ENCODE peak calls at places on chromosomes 2 and 18, in four cellular contexts. P, D, S and F are unnamed samples.
A peak's percentile ranks its signal among the peaks of the same experiment; 100 is the strongest.

GRCh38 chr2:102245266-102246151 is 58.7 kb downstream of the IL1RL2 start:
- DNase-seq in D (peak; percentile 18), P (no peak), S (no peak), F (no peak)

GRCh38 chr18:74337912-74338309 is 22.3 kb downstream of the C18orf63 start:
- DNase-seq in S (no peak), P (no peak), D (no peak), F (no peak)

GRCh38 chr2:130894326-130894942 is 57.7 kb downstream of the ARHGEF4 start:
- DNase-seq in P (no peak), S (no peak), D (no peak), F (no peak)

GRCh38 chr2:150165988-150166965 is 321.2 kb downstream of the RND3 start:
- DNase-seq in S (peak; percentile 38), D (no peak), P (no peak), F (no peak)

GRCh38 chr2:19358242-19359020 is at the start of gene OSR1:
- DNase-seq in D (peak; percentile 86), S (peak; percentile 55), P (peak; percentile 87), F (no peak)

GRCh38 chr2:224945134-224945533 is 97.1 kb downstream of the DOCK10 start:
- DNase-seq in P (no peak), D (no peak), S (no peak), F (no peak)

GRCh38 chr2:23606968-23607367 is 222.0 kb downstream of the KLHL29 start:
- DNase-seq in S (no peak), P (no peak), D (peak; percentile 82), F (no peak)

GRCh38 chr2:25078171-25079049 is 36.5 kb downstream of the EFR3B start:
- DNase-seq in S (no peak), D (peak; percentile 91), P (no peak), F (no peak)

GRCh38 chr2:102520009-102520408 is 47.0 kb downstream of the SLC9A4 start:
- DNase-seq in S (no peak), D (peak; percentile 17), P (no peak), F (no peak)

GRCh38 chr18:61754039-61754583 is 138.7 kb downstream of the RNF152 start:
- DNase-seq in P (no peak), S (no peak), D (no peak), F (no peak)

GRCh38 chr2:219178377-219179175 is 501 bp downstream of the RETREG2 start:
- DNase-seq in P (no peak), D (peak; percentile 15), S (peak; percentile 77), F (no peak)

GRCh38 chr2:96580771-96581170 is 44.2 kb downstream of the ARID5A start:
- DNase-seq in S (no peak), P (no peak), D (no peak), F (no peak)
- TF ChIP-seq CTCF in S (no peak), P (no peak), D (no peak), F (peak; percentile 30)

GRCh38 chr2:145824384-145824783 is 1304.5 kb upstream of the ZEB2 start:
- DNase-seq in D (no peak), S (no peak), P (no peak), F (no peak)

GRCh38 chr2:145820651-145821050 is 1300.7 kb upstream of the ZEB2 start:
- DNase-seq in S (no peak), P (no peak), D (no peak), F (no peak)

GRCh38 chr2:145827235-145827634 is 1307.3 kb upstream of the ZEB2 start:
- DNase-seq in D (no peak), P (no peak), S (no peak), F (no peak)

GRCh38 chr2:145818890-145819504 is 1299.1 kb upstream of the ZEB2 start:
- DNase-seq in P (no peak), S (no peak), D (no peak), F (no peak)

DNA sequence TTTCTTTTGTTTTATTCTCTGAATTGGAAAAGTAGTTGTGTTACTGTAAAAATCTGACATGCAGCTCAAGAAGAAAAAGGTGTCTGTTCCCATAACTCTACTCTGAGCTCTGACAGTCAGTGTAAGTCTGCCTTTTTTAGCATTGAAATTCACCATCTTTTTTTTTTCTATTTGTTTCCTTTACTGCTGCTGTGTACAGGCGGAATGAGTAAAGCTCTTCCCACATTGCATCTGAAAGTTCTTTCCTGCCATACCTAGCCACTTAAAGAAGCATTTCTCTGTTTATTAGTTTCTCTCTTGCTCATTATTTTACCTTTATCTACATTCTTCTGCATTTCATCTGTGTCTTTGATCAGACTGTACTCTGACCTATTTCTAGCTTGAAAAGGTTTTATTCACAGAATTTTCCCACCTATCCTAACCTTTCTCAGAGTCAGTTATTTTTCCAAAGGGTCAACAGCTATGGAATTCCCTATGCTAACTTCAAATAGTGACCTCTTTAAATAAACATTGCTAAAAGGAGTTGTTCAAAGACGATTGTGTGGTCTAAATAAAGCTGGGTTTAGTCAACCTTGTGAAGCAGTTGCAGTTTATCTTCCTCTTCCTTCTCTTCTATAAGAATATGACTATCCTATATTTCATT is 1303.1 kb upstream of the ZEB2 start:
- DNase-seq in S (no peak), P (no peak), D (no peak), F (no peak)
- H3K4me3 ChIP-seq in S (no peak overlapping the region), P (no peak overlapping the region), D (no peak overlapping the region), F (no peak overlapping the region)

GRCh38 chr18:47249602-47250001 is 1.9 kb downstream of the SKOR2 start:
- DNase-seq in S (no peak), P (no peak), D (no peak), F (no peak)

GRCh38 chr18:47250415-47251046 is 929 bp downstream of the SKOR2 start:
- DNase-seq in S (no peak), P (no peak), D (no peak), F (no peak)

GRCh38 chr18:47251289-47252120 is at the start of gene SKOR2:
- DNase-seq in S (no peak), D (no peak), P (no peak), F (no peak)

GRCh38 chr18:47254341-47254939 is 3.0 kb upstream of the SKOR2 start:
- DNase-seq in D (peak; percentile 22), P (no peak), S (no peak), F (no peak)

GRCh38 chr18:47253101-47253654 is 1.7 kb upstream of the SKOR2 start:
- DNase-seq in S (no peak), P (no peak), D (no peak), F (no peak)
- H3K27me3 ChIP-seq in S (peaks cover 13% of the 10 kb centered on the region), P (peaks cover 98% of the 10 kb centered on the region), D (peaks cover 56% of the 10 kb centered on the region), F (peaks cover 83% of the 10 kb centered on the region)

DNA sequence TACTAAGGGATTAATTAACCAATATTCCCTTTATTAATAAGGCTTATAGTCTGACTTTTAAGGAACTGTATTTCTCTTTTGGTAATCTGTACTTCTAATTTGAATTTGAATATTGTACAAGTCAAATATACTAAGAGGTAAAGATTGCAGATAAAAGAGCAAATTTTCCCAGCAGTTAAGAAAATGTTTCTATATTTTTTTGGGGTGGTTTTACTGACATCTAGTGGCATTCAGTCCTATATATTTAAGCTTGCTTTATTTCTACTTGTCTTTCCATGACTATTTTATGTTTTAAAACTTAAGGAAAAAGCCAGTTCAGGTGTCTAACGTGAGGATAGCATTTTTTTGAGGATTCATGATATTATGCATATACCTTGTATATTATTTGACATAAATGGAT is 41.6 kb downstream of the TDRD15 start:
- DNase-seq in S (no peak), P (no peak), D (peak; percentile 1), F (no peak)
- TF ChIP-seq CTCF in S (no peak), P (no peak), D (peak; percentile 22), F (peak; percentile 55)

DNA sequence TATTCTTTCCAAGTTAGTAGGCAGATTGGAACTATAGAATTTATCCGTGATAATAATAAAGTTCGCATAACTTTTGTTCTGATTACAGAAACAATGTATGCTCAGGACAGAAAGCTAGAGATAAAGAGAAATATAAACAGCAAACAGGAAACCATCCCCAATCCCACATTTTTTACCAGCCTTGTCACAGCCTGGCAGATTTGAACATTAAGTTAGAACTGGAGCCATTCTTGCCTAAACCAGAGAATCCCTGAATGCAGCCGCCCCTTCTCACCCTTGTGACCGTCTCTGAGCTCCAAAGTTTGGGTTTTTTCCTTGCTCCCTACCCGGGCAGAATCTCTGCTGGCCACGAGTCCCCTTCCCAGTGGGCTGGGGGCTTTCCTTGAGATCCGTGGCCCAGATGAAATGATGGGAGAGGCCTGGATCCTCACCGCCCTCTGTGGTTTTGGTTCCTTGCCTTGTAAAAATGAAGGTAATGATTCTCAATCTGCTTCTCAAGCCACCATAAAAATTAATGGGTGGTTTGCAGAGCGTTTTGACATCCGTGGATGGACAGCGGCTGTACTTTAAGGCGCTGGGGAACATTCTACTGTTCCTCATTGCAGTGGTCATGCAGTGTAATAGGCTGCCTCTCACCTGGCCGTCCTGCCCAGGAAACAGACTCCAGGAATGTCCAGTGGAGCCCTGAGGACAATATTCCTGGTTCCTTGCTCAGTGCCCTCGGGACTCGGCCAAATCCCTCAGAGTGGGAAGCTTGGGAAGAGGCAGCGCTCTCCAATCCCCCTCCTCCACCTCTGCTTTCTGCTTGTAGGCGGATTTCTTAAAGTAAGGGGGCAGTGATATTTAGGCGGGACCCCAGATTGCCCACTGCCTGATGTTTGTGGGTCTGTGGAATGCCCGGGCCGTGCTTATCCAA is 1.6 kb downstream of the SH3BP4 start:
- DNase-seq in S (no peak), P (peak; percentile 74), D (no peak), F (no peak)
- H3K4me3 ChIP-seq in S (peak overlapping the region; percentile 86), P (peak overlapping the region; percentile 94), D (peak overlapping the region; percentile 56), F (peak overlapping the region; percentile 97)

DNA sequence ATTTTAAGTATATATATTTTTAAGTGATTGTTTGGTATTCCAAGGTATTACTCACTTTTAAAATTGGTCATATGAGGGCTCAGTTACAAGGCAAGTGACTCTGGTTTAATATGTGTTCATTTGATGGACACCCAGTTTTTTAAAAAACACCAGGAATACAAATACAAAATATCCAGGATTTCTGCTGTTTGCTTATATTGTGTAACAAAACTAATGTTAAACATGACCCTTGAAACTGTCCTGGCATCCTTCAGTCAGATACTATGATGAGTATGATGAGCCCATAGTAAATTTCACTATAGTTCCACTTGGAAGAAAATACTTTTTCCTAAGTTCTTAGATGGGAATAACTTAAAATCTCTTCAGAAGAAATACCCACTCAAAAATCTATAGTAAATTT is 11.4 kb upstream of the ONECUT2 start:
- DNase-seq in P (no peak), D (no peak), S (no peak), F (no peak)
- H3K27me3 ChIP-seq in P (peaks cover 61% of the 10 kb centered on the region), D (peaks cover 24% of the 10 kb centered on the region), S (no peaks in the 10 kb centered on the region), F (peaks cover 53% of the 10 kb centered on the region)